ENCODE peak calls at places on chromosome 21, in six cellular contexts. V is NCI-H524; X is stimulated activated CD4-positive, alpha-beta T cell treated with anti-CD3 and anti-CD28 coated beads, Interleukin-15, amount 100 ng/mL, for 24 hours; B is activated T-cell treated with anti-CD3 and anti-CD28 coated beads, Interleukin-2, amount 50 U/mL, for 72 hours; H is neural progenitor cell; Z is CD8-positive, alpha-beta T cell. N is an unnamed sample.

GRCh38 chr21:26041441-26042180 is 129.0 kb downstream of the APP start:
- DNase-seq in V (peak), X (no peak), B (no peak), H (no peak), Z (no peak), N (peak)

GRCh38 chr21:29712818-29713217 is 227.0 kb downstream of the GRIK1 start:
- DNase-seq in V (no peak), X (no peak), B (no peak), H (no peak), Z (no peak), N (no peak)

GRCh38 chr21:35324372-35325220 is 275.5 kb upstream of the RUNX1 start:
- DNase-seq in V (no peak), X (no peak), B (no peak), H (no peak), Z (no peak), N (peak)

GRCh38 chr21:36337099-36337509 is 17.1 kb downstream of the MORC3 start:
- DNase-seq in V (no peak), X (no peak), B (no peak), H (no peak), Z (no peak), N (peak)

GRCh38 chr21:17370750-17371325 is 142.0 kb upstream of the CXADR start:
- DNase-seq in V (no peak), X (no peak), B (no peak), H (no peak), Z (no peak), N (no peak)

GRCh38 chr21:35932232-35932911 is 128.0 kb downstream of the SETD4 start:
- DNase-seq in V (peak), X (peak), B (peak), H (no peak), Z (no peak), N (peak)

GRCh38 chr21:22314963-22315362 is 1316.8 kb downstream of the NCAM2 start:
- DNase-seq in V (no peak), X (no peak), B (no peak), H (no peak), Z (no peak), N (no peak)

GRCh38 chr21:42644223-42645208 is 8.9 kb upstream of the PDE9A start:
- DNase-seq in V (no peak), X (no peak), B (no peak), H (no peak), Z (no peak), N (peak)

GRCh38 chr21:37751268-37751975 is 164.8 kb downstream of the KCNJ6 start:
- DNase-seq in V (no peak), X (no peak), B (no peak), H (no peak), Z (no peak), N (no peak)

GRCh38 chr21:43361493-43362296 is 65.2 kb downstream of the SIK1 start:
- DNase-seq in V (no peak), X (peak), B (peak), H (no peak), Z (peak), N (peak)

GRCh38 chr21:34260598-34260997 is 103.2 kb upstream of the KCNE2 start:
- DNase-seq in V (no peak), X (no peak), B (no peak), H (no peak), Z (no peak), N (no peak)

GRCh38 chr21:38807481-38807880 is 1.8 kb downstream of the ETS2 start:
- DNase-seq in V (no peak), X (no peak), B (no peak), H (peak), Z (no peak), N (no peak)

GRCh38 chr21:38351961-38352521 is 95.2 kb downstream of the KCNJ15 start:
- DNase-seq in V (no peak), X (no peak), B (no peak), H (no peak), Z (no peak), N (peak)

GRCh38 chr21:42421018-42421793 is 17.5 kb downstream of the UBASH3A start:
- DNase-seq in V (no peak), X (peak), B (peak), H (no peak), Z (no peak), N (no peak)

GRCh38 chr21:16162953-16163352 is 433.2 kb downstream of the USP25 start:
- DNase-seq in V (no peak), X (no peak), B (no peak), H (no peak), Z (no peak), N (no peak)

GRCh38 chr21:38323721-38324591 is 67.2 kb downstream of the KCNJ15 start:
- DNase-seq in V (peak), X (no peak), B (no peak), H (peak), Z (no peak), N (peak)

GRCh38 chr21:35050348-35051286 is 1.5 kb upstream of the RUNX1 start:
- DNase-seq in V (peak), X (no peak), B (peak), H (no peak), Z (no peak), N (peak)

GRCh38 chr21:25717491-25718139 is 17.1 kb downstream of the ATP5PF start:
- DNase-seq in V (no peak), X (no peak), B (no peak), H (no peak), Z (no peak), N (peak)

GRCh38 chr21:24375201-24375600 is 1232.1 kb downstream of the MRPL39 start:
- DNase-seq in V (no peak), X (peak), B (peak), H (no peak), Z (no peak), N (no peak)

GRCh38 chr21:27047331-27048314 is 80.7 kb upstream of the ADAMTS5 start:
- DNase-seq in V (no peak), X (no peak), B (no peak), H (peak), Z (no peak), N (peak)

GRCh38 chr21:45152265-45152746 is 77.9 kb downstream of the ADARB1 start:
- DNase-seq in V (no peak), X (peak), B (peak), H (peak), Z (peak), N (no peak)

GRCh38 chr21:36567216-36567917 is 87.4 kb upstream of the CLDN14 start:
- DNase-seq in V (no peak), X (no peak), B (no peak), H (no peak), Z (no peak), N (no peak)

GRCh38 chr21:39788383-39788782 is 43.4 kb downstream of the IGSF5 start:
- DNase-seq in V (peak), X (no peak), B (no peak), H (peak), Z (no peak), N (peak)

GRCh38 chr21:31473685-31474345 is 129.8 kb upstream of the TIAM1 start:
- DNase-seq in V (no peak), X (no peak), B (no peak), H (no peak), Z (no peak), N (no peak)

GRCh38 chr21:38765056-38765455 is 40.7 kb upstream of the ETS2 start:
- DNase-seq in V (no peak), X (no peak), B (no peak), H (no peak), Z (no peak), N (no peak)

GRCh38 chr21:16395285-16395684 is 665.5 kb downstream of the USP25 start:
- DNase-seq in V (no peak), X (no peak), B (no peak), H (no peak), Z (no peak), N (no peak)

GRCh38 chr21:35325953-35326352 is 276.9 kb upstream of the RUNX1 start:
- DNase-seq in V (no peak), X (no peak), B (no peak), H (no peak), Z (no peak), N (no peak)

GRCh38 chr21:41121785-41122415 is 46.1 kb upstream of the BACE2 start:
- DNase-seq in V (peak), X (peak), B (peak), H (peak), Z (no peak), N (peak)

GRCh38 chr21:45818904-45819285 is 162.7 kb upstream of the COL6A1 start:
- DNase-seq in V (peak), X (peak), B (peak), H (no peak), Z (peak), N (peak)

GRCh38 chr21:45439901-45440461 is 35.0 kb downstream of the COL18A1 start:
- DNase-seq in V (no peak), X (no peak), B (no peak), H (no peak), Z (no peak), N (no peak)

GRCh38 chr21:25557170-25557569 is 50.1 kb downstream of the MRPL39 start:
- DNase-seq in V (no peak), X (no peak), B (no peak), H (no peak), Z (no peak), N (no peak)